ENCODE peak calls at places on chromosome 19, in six cellular contexts. One of them, this sample, is unnamed.

GRCh38 chr19:45591004-45591637 is 6.5 kb upstream of the OPA3 start:
- DNase-seq in CD4-positive, alpha-beta memory T cell: no peak
- DNase-seq in DMS79: no peak
- DNase-seq in ascending aorta: no peak
- DNase-seq in NCI-H1436 treated with DMSO at 0.1 percent for 48 hours: no peak
- DNase-seq in NCI-H1092: peak
- DNase-seq in this sample: no peak

GRCh38 chr19:12656899-12657571 is 9.5 kb downstream of the MAN2B1 start:
- DNase-seq in CD4-positive, alpha-beta memory T cell: no peak
- DNase-seq in DMS79: no peak
- DNase-seq in ascending aorta: no peak
- DNase-seq in NCI-H1436 treated with DMSO at 0.1 percent for 48 hours: no peak
- DNase-seq in NCI-H1092: no peak
- DNase-seq in this sample: no peak

GRCh38 chr19:47120461-47120860 is 6.9 kb upstream of the ZC3H4 start:
- DNase-seq in CD4-positive, alpha-beta memory T cell: no peak
- DNase-seq in DMS79: no peak
- DNase-seq in ascending aorta: no peak
- DNase-seq in NCI-H1436 treated with DMSO at 0.1 percent for 48 hours: no peak
- DNase-seq in NCI-H1092: no peak
- DNase-seq in this sample: no peak

GRCh38 chr19:2549701-2550191 is 73.8 kb downstream of the GADD45B start:
- DNase-seq in CD4-positive, alpha-beta memory T cell: no peak
- DNase-seq in DMS79: no peak
- DNase-seq in ascending aorta: peak
- DNase-seq in NCI-H1436 treated with DMSO at 0.1 percent for 48 hours: no peak
- DNase-seq in NCI-H1092: no peak
- DNase-seq in this sample: no peak

GRCh38 chr19:37869766-37870340 is 36.5 kb downstream of the WDR87 start:
- DNase-seq in CD4-positive, alpha-beta memory T cell: no peak
- DNase-seq in DMS79: no peak
- DNase-seq in ascending aorta: no peak
- DNase-seq in NCI-H1436 treated with DMSO at 0.1 percent for 48 hours: no peak
- DNase-seq in NCI-H1092: no peak
- DNase-seq in this sample: no peak

GRCh38 chr19:7833225-7834156 is 3.5 kb downstream of the EVI5L start:
- DNase-seq in CD4-positive, alpha-beta memory T cell: no peak
- DNase-seq in DMS79: no peak
- DNase-seq in ascending aorta: no peak
- DNase-seq in NCI-H1436 treated with DMSO at 0.1 percent for 48 hours: no peak
- DNase-seq in NCI-H1092: no peak
- DNase-seq in this sample: no peak

GRCh38 chr19:35990771-35991730 is 3.9 kb upstream of the SDHAF1 start:
- DNase-seq in CD4-positive, alpha-beta memory T cell: no peak
- DNase-seq in DMS79: no peak
- DNase-seq in ascending aorta: no peak
- DNase-seq in NCI-H1436 treated with DMSO at 0.1 percent for 48 hours: no peak
- DNase-seq in NCI-H1092: no peak
- DNase-seq in this sample: no peak

GRCh38 chr19:49423985-49424303 is 703 bp upstream of the PTH2 start:
- DNase-seq in CD4-positive, alpha-beta memory T cell: peak
- DNase-seq in DMS79: no peak
- DNase-seq in ascending aorta: no peak
- DNase-seq in NCI-H1436 treated with DMSO at 0.1 percent for 48 hours: no peak
- DNase-seq in NCI-H1092: no peak
- DNase-seq in this sample: no peak

GRCh38 chr19:9032136-9032626 is 22.0 kb upstream of the MUC16 start:
- DNase-seq in CD4-positive, alpha-beta memory T cell: no peak
- DNase-seq in DMS79: peak
- DNase-seq in ascending aorta: no peak
- DNase-seq in NCI-H1436 treated with DMSO at 0.1 percent for 48 hours: no peak
- DNase-seq in NCI-H1092: no peak
- DNase-seq in this sample: no peak

GRCh38 chr19:45492627-45493470 is 4.0 kb downstream of the RTN2 start:
- DNase-seq in CD4-positive, alpha-beta memory T cell: no peak
- DNase-seq in DMS79: no peak
- DNase-seq in ascending aorta: no peak
- DNase-seq in NCI-H1436 treated with DMSO at 0.1 percent for 48 hours: no peak
- DNase-seq in NCI-H1092: no peak
- DNase-seq in this sample: no peak

GRCh38 chr19:16394681-16395375 is 70.2 kb downstream of the KLF2 start:
- DNase-seq in CD4-positive, alpha-beta memory T cell: no peak
- DNase-seq in DMS79: no peak
- DNase-seq in ascending aorta: no peak
- DNase-seq in NCI-H1436 treated with DMSO at 0.1 percent for 48 hours: no peak
- DNase-seq in NCI-H1092: no peak
- DNase-seq in this sample: no peak

GRCh38 chr19:1718382-1719315 is 34.7 kb upstream of the ONECUT3 start:
- DNase-seq in CD4-positive, alpha-beta memory T cell: no peak
- DNase-seq in DMS79: no peak
- DNase-seq in ascending aorta: no peak
- DNase-seq in NCI-H1436 treated with DMSO at 0.1 percent for 48 hours: no peak
- DNase-seq in NCI-H1092: no peak
- DNase-seq in this sample: no peak

GRCh38 chr19:861756-862528 is 2.5 kb downstream of the CFD start:
- DNase-seq in CD4-positive, alpha-beta memory T cell: peak
- DNase-seq in DMS79: no peak
- DNase-seq in ascending aorta: no peak
- DNase-seq in NCI-H1436 treated with DMSO at 0.1 percent for 48 hours: no peak
- DNase-seq in NCI-H1092: no peak
- DNase-seq in this sample: no peak

GRCh38 chr19:50258918-50259372 is 55.5 kb downstream of the MYH14 start:
- DNase-seq in CD4-positive, alpha-beta memory T cell: no peak
- DNase-seq in DMS79: no peak
- DNase-seq in ascending aorta: no peak
- DNase-seq in NCI-H1436 treated with DMSO at 0.1 percent for 48 hours: no peak
- DNase-seq in NCI-H1092: no peak
- DNase-seq in this sample: no peak

GRCh38 chr19:29446331-29446730 is 79.5 kb upstream of the VSTM2B start:
- DNase-seq in CD4-positive, alpha-beta memory T cell: no peak
- DNase-seq in DMS79: no peak
- DNase-seq in ascending aorta: no peak
- DNase-seq in NCI-H1436 treated with DMSO at 0.1 percent for 48 hours: no peak
- DNase-seq in NCI-H1092: no peak
- DNase-seq in this sample: no peak

GRCh38 chr19:45794627-45795026 is 2.0 kb upstream of the DMWD start:
- DNase-seq in CD4-positive, alpha-beta memory T cell: no peak
- DNase-seq in DMS79: no peak
- DNase-seq in ascending aorta: no peak
- DNase-seq in NCI-H1436 treated with DMSO at 0.1 percent for 48 hours: no peak
- DNase-seq in NCI-H1092: no peak
- DNase-seq in this sample: no peak

GRCh38 chr19:33401683-33402420 is 28.3 kb downstream of the CEBPG start:
- DNase-seq in CD4-positive, alpha-beta memory T cell: no peak
- DNase-seq in DMS79: no peak
- DNase-seq in ascending aorta: no peak
- DNase-seq in NCI-H1436 treated with DMSO at 0.1 percent for 48 hours: no peak
- DNase-seq in NCI-H1092: no peak
- DNase-seq in this sample: no peak

GRCh38 chr19:2333027-2333806 is 4.7 kb downstream of the SPPL2B start:
- DNase-seq in CD4-positive, alpha-beta memory T cell: peak
- DNase-seq in DMS79: peak
- DNase-seq in ascending aorta: no peak
- DNase-seq in NCI-H1436 treated with DMSO at 0.1 percent for 48 hours: no peak
- DNase-seq in NCI-H1092: peak
- DNase-seq in this sample: no peak

GRCh38 chr19:3013261-3013725 is 15.8 kb downstream of the TLE2 start:
- DNase-seq in CD4-positive, alpha-beta memory T cell: no peak
- DNase-seq in DMS79: no peak
- DNase-seq in ascending aorta: no peak
- DNase-seq in NCI-H1436 treated with DMSO at 0.1 percent for 48 hours: no peak
- DNase-seq in NCI-H1092: no peak
- DNase-seq in this sample: no peak

GRCh38 chr19:58440556-58440955 is 603 bp upstream of the ZNF132 start:
- DNase-seq in CD4-positive, alpha-beta memory T cell: no peak
- DNase-seq in DMS79: no peak
- DNase-seq in ascending aorta: no peak
- DNase-seq in NCI-H1436 treated with DMSO at 0.1 percent for 48 hours: no peak
- DNase-seq in NCI-H1092: no peak
- DNase-seq in this sample: no peak

GRCh38 chr19:35901055-35901644 is 810 bp upstream of the NFKBID start:
- DNase-seq in CD4-positive, alpha-beta memory T cell: no peak
- DNase-seq in DMS79: no peak
- DNase-seq in ascending aorta: no peak
- DNase-seq in NCI-H1436 treated with DMSO at 0.1 percent for 48 hours: no peak
- DNase-seq in NCI-H1092: no peak
- DNase-seq in this sample: no peak

GRCh38 chr19:43504426-43505185 is at the start of gene PHLDB3:
- DNase-seq in CD4-positive, alpha-beta memory T cell: peak
- DNase-seq in DMS79: no peak
- DNase-seq in ascending aorta: no peak
- DNase-seq in NCI-H1436 treated with DMSO at 0.1 percent for 48 hours: no peak
- DNase-seq in NCI-H1092: no peak
- DNase-seq in this sample: no peak

GRCh38 chr19:2210206-2210605 is 25.9 kb downstream of the PLEKHJ1 start:
- DNase-seq in CD4-positive, alpha-beta memory T cell: no peak
- DNase-seq in DMS79: no peak
- DNase-seq in ascending aorta: no peak
- DNase-seq in NCI-H1436 treated with DMSO at 0.1 percent for 48 hours: no peak
- DNase-seq in NCI-H1092: no peak
- DNase-seq in this sample: no peak

GRCh38 chr19:4740092-4740491 is 16.4 kb upstream of the DPP9 start:
- DNase-seq in CD4-positive, alpha-beta memory T cell: no peak
- DNase-seq in DMS79: no peak
- DNase-seq in ascending aorta: no peak
- DNase-seq in NCI-H1436 treated with DMSO at 0.1 percent for 48 hours: no peak
- DNase-seq in NCI-H1092: no peak
- DNase-seq in this sample: no peak

GRCh38 chr19:38210458-38210987 is 13.5 kb downstream of the DPF1 start:
- DNase-seq in CD4-positive, alpha-beta memory T cell: no peak
- DNase-seq in DMS79: peak
- DNase-seq in ascending aorta: no peak
- DNase-seq in NCI-H1436 treated with DMSO at 0.1 percent for 48 hours: no peak
- DNase-seq in NCI-H1092: peak
- DNase-seq in this sample: no peak

GRCh38 chr19:58182577-58182988 is 278 bp upstream of the ZNF274 start:
- DNase-seq in CD4-positive, alpha-beta memory T cell: peak
- DNase-seq in DMS79: no peak
- DNase-seq in ascending aorta: no peak
- DNase-seq in NCI-H1436 treated with DMSO at 0.1 percent for 48 hours: no peak
- DNase-seq in NCI-H1092: no peak
- DNase-seq in this sample: no peak

GRCh38 chr19:3358919-3359849 is 7.2 kb upstream of the NFIC start:
- DNase-seq in CD4-positive, alpha-beta memory T cell: peak
- DNase-seq in DMS79: no peak
- DNase-seq in ascending aorta: no peak
- DNase-seq in NCI-H1436 treated with DMSO at 0.1 percent for 48 hours: no peak
- DNase-seq in NCI-H1092: no peak
- DNase-seq in this sample: no peak

GRCh38 chr19:44847144-44848035 is 1.3 kb downstream of the NECTIN2 start:
- DNase-seq in CD4-positive, alpha-beta memory T cell: no peak
- DNase-seq in DMS79: peak
- DNase-seq in ascending aorta: peak
- DNase-seq in NCI-H1436 treated with DMSO at 0.1 percent for 48 hours: no peak
- DNase-seq in NCI-H1092: no peak
- DNase-seq in this sample: no peak

This sample was measured in brain pericyte.